ENCODE peak calls at places on chromosome 19, in eight cellular contexts. One of them, this sample, is unnamed.

GRCh38 chr19:46746281-46746965 is at the start of gene STRN4:
- DNase-seq in hippocampal formation: peak; percentile 30
- DNase-seq in retina: peak; percentile 77
- DNase-seq in AG20443: peak; percentile 100
- DNase-seq in activated effector memory CD4-positive, alpha-beta T cell treated with Interleukin-2 at 50 U/mL for 16 hours: peak; percentile 57
- DNase-seq in pons: no peak
- DNase-seq in DMS 273 treated with DMSO at 0.1 percent for 48 hours: no peak
- DNase-seq in C1 segment of cervical spinal cord: no peak
- DNase-seq in this sample: no peak

GRCh38 chr19:35928507-35928906 is 7.7 kb upstream of the LRFN3 start:
- DNase-seq in hippocampal formation: no peak
- DNase-seq in retina: no peak
- DNase-seq in AG20443: no peak
- DNase-seq in activated effector memory CD4-positive, alpha-beta T cell treated with Interleukin-2 at 50 U/mL for 16 hours: no peak
- DNase-seq in pons: no peak
- DNase-seq in DMS 273 treated with DMSO at 0.1 percent for 48 hours: no peak
- DNase-seq in C1 segment of cervical spinal cord: no peak
- DNase-seq in this sample: no peak

GRCh38 chr19:1728816-1729567 is 24.3 kb upstream of the ONECUT3 start:
- DNase-seq in hippocampal formation: no peak
- DNase-seq in retina: no peak
- DNase-seq in AG20443: no peak
- DNase-seq in activated effector memory CD4-positive, alpha-beta T cell treated with Interleukin-2 at 50 U/mL for 16 hours: no peak
- DNase-seq in pons: no peak
- DNase-seq in DMS 273 treated with DMSO at 0.1 percent for 48 hours: no peak
- DNase-seq in C1 segment of cervical spinal cord: no peak
- DNase-seq in this sample: no peak

GRCh38 chr19:4327252-4327876 is 11.3 kb downstream of the STAP2 start:
- DNase-seq in hippocampal formation: no peak
- DNase-seq in retina: peak; percentile 69
- DNase-seq in AG20443: peak; percentile 62
- DNase-seq in activated effector memory CD4-positive, alpha-beta T cell treated with Interleukin-2 at 50 U/mL for 16 hours: peak; percentile 37
- DNase-seq in pons: peak; percentile 21
- DNase-seq in DMS 273 treated with DMSO at 0.1 percent for 48 hours: no peak
- DNase-seq in C1 segment of cervical spinal cord: no peak
- DNase-seq in this sample: peak; percentile 94

GRCh38 chr19:13964776-13965175 is 12.5 kb downstream of the DCAF15 start:
- DNase-seq in hippocampal formation: no peak
- DNase-seq in retina: no peak
- DNase-seq in AG20443: no peak
- DNase-seq in activated effector memory CD4-positive, alpha-beta T cell treated with Interleukin-2 at 50 U/mL for 16 hours: no peak
- DNase-seq in pons: no peak
- DNase-seq in DMS 273 treated with DMSO at 0.1 percent for 48 hours: no peak
- DNase-seq in C1 segment of cervical spinal cord: no peak
- DNase-seq in this sample: no peak

GRCh38 chr19:23056516-23056915 is 53.5 kb upstream of the ZNF728 start:
- DNase-seq in hippocampal formation: no peak
- DNase-seq in retina: no peak
- DNase-seq in AG20443: no peak
- DNase-seq in activated effector memory CD4-positive, alpha-beta T cell treated with Interleukin-2 at 50 U/mL for 16 hours: no peak
- DNase-seq in pons: no peak
- DNase-seq in DMS 273 treated with DMSO at 0.1 percent for 48 hours: no peak
- DNase-seq in C1 segment of cervical spinal cord: no peak
- DNase-seq in this sample: no peak

GRCh38 chr19:3100331-3100730 is 6.2 kb downstream of the GNA11 start:
- DNase-seq in hippocampal formation: no peak
- DNase-seq in retina: peak; percentile 52
- DNase-seq in AG20443: no peak
- DNase-seq in activated effector memory CD4-positive, alpha-beta T cell treated with Interleukin-2 at 50 U/mL for 16 hours: no peak
- DNase-seq in pons: no peak
- DNase-seq in DMS 273 treated with DMSO at 0.1 percent for 48 hours: no peak
- DNase-seq in C1 segment of cervical spinal cord: no peak
- DNase-seq in this sample: no peak

GRCh38 chr19:2607712-2608601 is 94.5 kb downstream of the GNG7 start:
- DNase-seq in hippocampal formation: no peak
- DNase-seq in retina: no peak
- DNase-seq in AG20443: no peak
- DNase-seq in activated effector memory CD4-positive, alpha-beta T cell treated with Interleukin-2 at 50 U/mL for 16 hours: peak; percentile 55
- DNase-seq in pons: no peak
- DNase-seq in DMS 273 treated with DMSO at 0.1 percent for 48 hours: no peak
- DNase-seq in C1 segment of cervical spinal cord: no peak
- DNase-seq in this sample: peak; percentile 67

GRCh38 chr19:47172666-47173455 is 42.2 kb downstream of the SAE1 start:
- DNase-seq in hippocampal formation: no peak
- DNase-seq in retina: no peak
- DNase-seq in AG20443: no peak
- DNase-seq in activated effector memory CD4-positive, alpha-beta T cell treated with Interleukin-2 at 50 U/mL for 16 hours: no peak
- DNase-seq in pons: no peak
- DNase-seq in DMS 273 treated with DMSO at 0.1 percent for 48 hours: no peak
- DNase-seq in C1 segment of cervical spinal cord: no peak
- DNase-seq in this sample: no peak

GRCh38 chr19:10818306-10819123 is 17.5 kb downstream of the TMED1 start:
- DNase-seq in hippocampal formation: no peak
- DNase-seq in retina: no peak
- DNase-seq in AG20443: no peak
- DNase-seq in activated effector memory CD4-positive, alpha-beta T cell treated with Interleukin-2 at 50 U/mL for 16 hours: no peak
- DNase-seq in pons: no peak
- DNase-seq in DMS 273 treated with DMSO at 0.1 percent for 48 hours: no peak
- DNase-seq in C1 segment of cervical spinal cord: no peak
- DNase-seq in this sample: no peak

GRCh38 chr19:45142728-45143115 is 18.1 kb downstream of the NKPD1 start:
- DNase-seq in hippocampal formation: no peak
- DNase-seq in retina: no peak
- DNase-seq in AG20443: peak; percentile 54
- DNase-seq in activated effector memory CD4-positive, alpha-beta T cell treated with Interleukin-2 at 50 U/mL for 16 hours: no peak
- DNase-seq in pons: no peak
- DNase-seq in DMS 273 treated with DMSO at 0.1 percent for 48 hours: no peak
- DNase-seq in C1 segment of cervical spinal cord: no peak
- DNase-seq in this sample: no peak

GRCh38 chr19:17340871-17341357 is 3.6 kb downstream of the GTPBP3 start:
- DNase-seq in hippocampal formation: no peak
- DNase-seq in retina: no peak
- DNase-seq in AG20443: no peak
- DNase-seq in activated effector memory CD4-positive, alpha-beta T cell treated with Interleukin-2 at 50 U/mL for 16 hours: no peak
- DNase-seq in pons: no peak
- DNase-seq in DMS 273 treated with DMSO at 0.1 percent for 48 hours: no peak
- DNase-seq in C1 segment of cervical spinal cord: no peak
- DNase-seq in this sample: no peak

GRCh38 chr19:56076413-56076998 is 44.6 kb downstream of the ZNF787 start:
- DNase-seq in hippocampal formation: no peak
- DNase-seq in retina: peak; percentile 61
- DNase-seq in AG20443: peak; percentile 81
- DNase-seq in activated effector memory CD4-positive, alpha-beta T cell treated with Interleukin-2 at 50 U/mL for 16 hours: no peak
- DNase-seq in pons: peak; percentile 35
- DNase-seq in DMS 273 treated with DMSO at 0.1 percent for 48 hours: no peak
- DNase-seq in C1 segment of cervical spinal cord: no peak
- DNase-seq in this sample: no peak

GRCh38 chr19:4692275-4693077 is 22.3 kb upstream of the MYDGF start:
- DNase-seq in hippocampal formation: no peak
- DNase-seq in retina: no peak
- DNase-seq in AG20443: no peak
- DNase-seq in activated effector memory CD4-positive, alpha-beta T cell treated with Interleukin-2 at 50 U/mL for 16 hours: no peak
- DNase-seq in pons: no peak
- DNase-seq in DMS 273 treated with DMSO at 0.1 percent for 48 hours: peak; percentile 77
- DNase-seq in C1 segment of cervical spinal cord: no peak
- DNase-seq in this sample: no peak

GRCh38 chr19:2561895-2562294 is 86.0 kb downstream of the GADD45B start:
- DNase-seq in hippocampal formation: no peak
- DNase-seq in retina: no peak
- DNase-seq in AG20443: no peak
- DNase-seq in activated effector memory CD4-positive, alpha-beta T cell treated with Interleukin-2 at 50 U/mL for 16 hours: peak; percentile 68
- DNase-seq in pons: no peak
- DNase-seq in DMS 273 treated with DMSO at 0.1 percent for 48 hours: no peak
- DNase-seq in C1 segment of cervical spinal cord: no peak
- DNase-seq in this sample: peak; percentile 76

GRCh38 chr19:913080-913748 is at the start of gene R3HDM4:
- DNase-seq in hippocampal formation: peak; percentile 54
- DNase-seq in retina: no peak
- DNase-seq in AG20443: peak; percentile 97
- DNase-seq in activated effector memory CD4-positive, alpha-beta T cell treated with Interleukin-2 at 50 U/mL for 16 hours: peak; percentile 80
- DNase-seq in pons: peak; percentile 30
- DNase-seq in DMS 273 treated with DMSO at 0.1 percent for 48 hours: peak; percentile 23
- DNase-seq in C1 segment of cervical spinal cord: peak; percentile 23
- DNase-seq in this sample: peak; percentile 95

GRCh38 chr19:17075860-17076538 is 422 bp downstream of the MYO9B start:
- DNase-seq in hippocampal formation: no peak
- DNase-seq in retina: peak; percentile 63
- DNase-seq in AG20443: peak; percentile 27
- DNase-seq in activated effector memory CD4-positive, alpha-beta T cell treated with Interleukin-2 at 50 U/mL for 16 hours: peak; percentile 51
- DNase-seq in pons: no peak
- DNase-seq in DMS 273 treated with DMSO at 0.1 percent for 48 hours: no peak
- DNase-seq in C1 segment of cervical spinal cord: no peak
- DNase-seq in this sample: no peak

GRCh38 chr19:13917888-13918406 is 11.9 kb downstream of the CC2D1A start:
- DNase-seq in hippocampal formation: no peak
- DNase-seq in retina: no peak
- DNase-seq in AG20443: no peak
- DNase-seq in activated effector memory CD4-positive, alpha-beta T cell treated with Interleukin-2 at 50 U/mL for 16 hours: no peak
- DNase-seq in pons: no peak
- DNase-seq in DMS 273 treated with DMSO at 0.1 percent for 48 hours: no peak
- DNase-seq in C1 segment of cervical spinal cord: no peak
- DNase-seq in this sample: no peak

GRCh38 chr19:39428309-39429112 is 7.2 kb downstream of the RPS16 start:
- DNase-seq in hippocampal formation: no peak
- DNase-seq in retina: peak; percentile 61
- DNase-seq in AG20443: peak; percentile 92
- DNase-seq in activated effector memory CD4-positive, alpha-beta T cell treated with Interleukin-2 at 50 U/mL for 16 hours: no peak
- DNase-seq in pons: no peak
- DNase-seq in DMS 273 treated with DMSO at 0.1 percent for 48 hours: no peak
- DNase-seq in C1 segment of cervical spinal cord: no peak
- DNase-seq in this sample: peak; percentile 93

GRCh38 chr19:50646074-50646807 is 3.0 kb upstream of the C19orf81 start:
- DNase-seq in hippocampal formation: no peak
- DNase-seq in retina: no peak
- DNase-seq in AG20443: peak; percentile 77
- DNase-seq in activated effector memory CD4-positive, alpha-beta T cell treated with Interleukin-2 at 50 U/mL for 16 hours: no peak
- DNase-seq in pons: no peak
- DNase-seq in DMS 273 treated with DMSO at 0.1 percent for 48 hours: no peak
- DNase-seq in C1 segment of cervical spinal cord: no peak
- DNase-seq in this sample: no peak

GRCh38 chr19:2032296-2032941 is 16.9 kb upstream of the BTBD2 start:
- DNase-seq in hippocampal formation: peak; percentile 96
- DNase-seq in retina: no peak
- DNase-seq in AG20443: peak; percentile 91
- DNase-seq in activated effector memory CD4-positive, alpha-beta T cell treated with Interleukin-2 at 50 U/mL for 16 hours: peak; percentile 42
- DNase-seq in pons: peak; percentile 94
- DNase-seq in DMS 273 treated with DMSO at 0.1 percent for 48 hours: peak; percentile 89
- DNase-seq in C1 segment of cervical spinal cord: peak; percentile 79
- DNase-seq in this sample: peak; percentile 98

GRCh38 chr19:1324792-1325567 is 39.3 kb downstream of the EFNA2 start:
- DNase-seq in hippocampal formation: no peak
- DNase-seq in retina: peak; percentile 91
- DNase-seq in AG20443: peak; percentile 94
- DNase-seq in activated effector memory CD4-positive, alpha-beta T cell treated with Interleukin-2 at 50 U/mL for 16 hours: no peak
- DNase-seq in pons: peak; percentile 46
- DNase-seq in DMS 273 treated with DMSO at 0.1 percent for 48 hours: peak; percentile 47
- DNase-seq in C1 segment of cervical spinal cord: no peak
- DNase-seq in this sample: peak; percentile 93

GRCh38 chr19:35641515-35642151 is at the start of gene ETV2:
- DNase-seq in hippocampal formation: no peak
- DNase-seq in retina: no peak
- DNase-seq in AG20443: no peak
- DNase-seq in activated effector memory CD4-positive, alpha-beta T cell treated with Interleukin-2 at 50 U/mL for 16 hours: no peak
- DNase-seq in pons: no peak
- DNase-seq in DMS 273 treated with DMSO at 0.1 percent for 48 hours: no peak
- DNase-seq in C1 segment of cervical spinal cord: no peak
- DNase-seq in this sample: no peak

GRCh38 chr19:33133438-33134031 is 1.6 kb downstream of the WDR88 start:
- DNase-seq in hippocampal formation: no peak
- DNase-seq in retina: no peak
- DNase-seq in AG20443: no peak
- DNase-seq in activated effector memory CD4-positive, alpha-beta T cell treated with Interleukin-2 at 50 U/mL for 16 hours: no peak
- DNase-seq in pons: no peak
- DNase-seq in DMS 273 treated with DMSO at 0.1 percent for 48 hours: no peak
- DNase-seq in C1 segment of cervical spinal cord: no peak
- DNase-seq in this sample: no peak

GRCh38 chr19:4710281-4710600 is 13.4 kb downstream of the DPP9 start:
- DNase-seq in hippocampal formation: no peak
- DNase-seq in retina: no peak
- DNase-seq in AG20443: no peak
- DNase-seq in activated effector memory CD4-positive, alpha-beta T cell treated with Interleukin-2 at 50 U/mL for 16 hours: no peak
- DNase-seq in pons: no peak
- DNase-seq in DMS 273 treated with DMSO at 0.1 percent for 48 hours: no peak
- DNase-seq in C1 segment of cervical spinal cord: no peak
- DNase-seq in this sample: no peak

GRCh38 chr19:3336680-3337523 is 29.5 kb upstream of the NFIC start:
- DNase-seq in hippocampal formation: peak; percentile 35
- DNase-seq in retina: no peak
- DNase-seq in AG20443: peak; percentile 61
- DNase-seq in activated effector memory CD4-positive, alpha-beta T cell treated with Interleukin-2 at 50 U/mL for 16 hours: no peak
- DNase-seq in pons: peak; percentile 57
- DNase-seq in DMS 273 treated with DMSO at 0.1 percent for 48 hours: peak; percentile 43
- DNase-seq in C1 segment of cervical spinal cord: peak; percentile 23
- DNase-seq in this sample: peak; percentile 95